ENCODE peak calls at places on chromosomes 16 and 17, in seven cellular contexts. X, V, K, O, Z, T and Q are unnamed samples.
A peak's percentile ranks its signal among the peaks of the same experiment; 100 is the strongest.

GRCh38 chr17:66724581-66725341 is 110.2 kb upstream of the CACNG5 start:
- DNase-seq in X (no peak), V (no peak), K (no peak), O (peak; percentile 67), Z (no peak), T (no peak), Q (no peak)

GRCh38 chr16:71629617-71630016 is 3.6 kb downstream of the MARVELD3 start:
- DNase-seq in X (no peak), V (no peak), K (no peak), O (no peak), Z (no peak), T (no peak), Q (no peak)

GRCh38 chr17:48738803-48739526 is 10.4 kb upstream of the HOXB13 start:
- DNase-seq in X (no peak), V (no peak), K (no peak), O (peak; percentile 39), Z (no peak), T (no peak), Q (no peak)

GRCh38 chr16:56848955-56849689 is 15.9 kb upstream of the SLC12A3 start:
- DNase-seq in X (no peak), V (no peak), K (no peak), O (no peak), Z (no peak), T (no peak), Q (no peak)

GRCh38 chr16:51433597-51433996 is 282.5 kb upstream of the SALL1 start:
- DNase-seq in X (no peak), V (no peak), K (no peak), O (no peak), Z (no peak), T (no peak), Q (no peak)

GRCh38 chr17:21173543-21173942 is 40.4 kb downstream of the TMEM11 start:
- DNase-seq in X (no peak), V (no peak), K (no peak), O (no peak), Z (no peak), T (no peak), Q (no peak)

GRCh38 chr17:28867276-28867675 is 12.5 kb downstream of the ERAL1 start:
- DNase-seq in X (no peak), V (no peak), K (no peak), O (no peak), Z (no peak), T (no peak), Q (no peak)

GRCh38 chr17:50479522-50480141 is 972 bp downstream of the RSAD1 start:
- DNase-seq in X (peak; percentile 75), V (peak; percentile 88), K (peak; percentile 62), O (peak; percentile 86), Z (peak; percentile 51), T (peak; percentile 56), Q (peak; percentile 77)

GRCh38 chr17:3813171-3813570 is 12.2 kb upstream of the ITGAE start:
- DNase-seq in X (no peak), V (no peak), K (no peak), O (no peak), Z (no peak), T (no peak), Q (no peak)

GRCh38 chr17:47188266-47188665 is 829 bp downstream of the CDC27 start:
- DNase-seq in X (no peak), V (no peak), K (no peak), O (no peak), Z (no peak), T (no peak), Q (no peak)

GRCh38 chr16:31480851-31481250 is 2.1 kb upstream of the SLC5A2 start:
- DNase-seq in X (no peak), V (no peak), K (no peak), O (no peak), Z (no peak), T (no peak), Q (no peak)

GRCh38 chr17:21046215-21046614 is 3.4 kb upstream of the USP22 start:
- DNase-seq in X (no peak), V (no peak), K (no peak), O (no peak), Z (no peak), T (no peak), Q (no peak)

GRCh38 chr17:29237476-29238132 is 9.1 kb upstream of the CRYBA1 start:
- DNase-seq in X (no peak), V (no peak), K (no peak), O (no peak), Z (no peak), T (no peak), Q (no peak)

GRCh38 chr16:67305216-67306071 is 21.1 kb downstream of the KCTD19 start:
- DNase-seq in X (no peak), V (no peak), K (no peak), O (no peak), Z (no peak), T (no peak), Q (no peak)

GRCh38 chr17:6092182-6092922 is 22.2 kb downstream of the WSCD1 start:
- DNase-seq in X (peak; percentile 34), V (no peak), K (no peak), O (peak; percentile 46), Z (no peak), T (no peak), Q (no peak)

GRCh38 chr16:14088155-14088753 is 17.1 kb downstream of the MRTFB start:
- DNase-seq in X (no peak), V (no peak), K (no peak), O (no peak), Z (no peak), T (no peak), Q (no peak)

GRCh38 chr16:14284930-14285541 is 213.9 kb downstream of the MRTFB start:
- DNase-seq in X (no peak), V (peak; percentile 53), K (no peak), O (peak; percentile 86), Z (no peak), T (peak; percentile 27), Q (no peak)

GRCh38 chr16:814974-815373 is 14.4 kb upstream of the GNG13 start:
- DNase-seq in X (no peak), V (no peak), K (no peak), O (no peak), Z (no peak), T (peak; percentile 26), Q (no peak)

GRCh38 chr17:50396261-50397110 is 837 bp downstream of the LRRC59 start:
- DNase-seq in X (peak; percentile 55), V (peak; percentile 61), K (no peak), O (peak; percentile 69), Z (no peak), T (no peak), Q (no peak)

GRCh38 chr16:82451449-82451848 is 175.3 kb upstream of the CDH13 start:
- DNase-seq in X (no peak), V (no peak), K (no peak), O (no peak), Z (no peak), T (no peak), Q (no peak)

GRCh38 chr17:48241131-48241591 is 133.6 kb downstream of the SNX11 start:
- DNase-seq in X (no peak), V (peak; percentile 45), K (no peak), O (peak; percentile 62), Z (no peak), T (no peak), Q (peak; percentile 67)

GRCh38 chr17:68954146-68954971 is 833 bp downstream of the ABCA8 start:
- DNase-seq in X (no peak), V (no peak), K (no peak), O (no peak), Z (no peak), T (no peak), Q (no peak)

GRCh38 chr16:4847774-4848587 is 700 bp downstream of the UBN1 start:
- DNase-seq in X (peak; percentile 68), V (peak; percentile 70), K (peak; percentile 27), O (peak; percentile 81), Z (peak; percentile 26), T (no peak), Q (no peak)

GRCh38 chr16:73713817-73714495 is 582.7 kb upstream of the PSMD7 start:
- DNase-seq in X (no peak), V (no peak), K (no peak), O (no peak), Z (no peak), T (no peak), Q (no peak)
- TF ChIP-seq CTCF in X (no peak), V (no peak), K (no peak), O (peak; percentile 33), Z (peak; percentile 50), T (peak; percentile 58), Q (peak; percentile 17)

DNA sequence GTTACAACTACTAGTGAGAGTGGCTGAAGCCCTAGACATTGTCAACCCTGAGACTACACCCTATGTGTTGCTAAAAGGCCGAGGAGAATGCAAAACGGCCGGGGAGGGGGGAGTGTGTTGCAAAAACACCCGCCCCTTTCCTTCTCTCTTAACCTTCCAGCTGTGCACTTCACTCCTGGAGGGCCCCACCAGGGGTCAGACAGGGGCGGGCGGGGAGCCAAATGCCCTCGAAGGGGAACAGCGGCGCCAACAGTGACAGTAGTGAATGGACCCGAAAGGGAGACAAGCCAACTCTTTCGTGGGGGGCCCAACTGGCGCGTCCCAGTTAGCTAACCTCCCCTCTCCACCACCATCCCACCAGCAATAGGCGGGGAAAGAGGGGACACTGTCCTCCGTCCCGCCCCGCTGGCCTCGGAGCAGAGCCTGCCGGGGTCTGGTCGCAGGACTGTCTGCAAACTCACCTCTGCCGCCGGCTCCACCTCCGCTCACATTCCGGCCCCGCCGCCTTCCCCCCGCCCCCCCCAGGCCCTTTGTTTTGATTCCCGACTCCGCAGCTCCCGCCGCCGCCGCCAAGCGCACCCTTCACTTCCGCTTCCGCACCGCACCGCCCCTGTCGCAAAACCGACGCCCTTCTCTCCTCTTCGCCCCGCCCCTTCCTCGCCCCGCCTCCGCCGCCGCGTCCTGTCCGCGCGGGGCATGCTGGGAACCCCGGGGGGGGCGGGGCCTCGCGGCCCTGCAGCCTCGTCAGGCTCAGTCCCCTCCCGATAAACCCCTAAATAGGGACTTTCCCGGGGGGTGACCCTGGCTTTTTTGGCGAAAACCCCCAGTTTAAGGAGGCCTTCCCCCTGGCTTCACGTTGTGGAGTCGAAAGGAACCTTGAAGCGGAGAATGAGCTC is at the start of gene MARF1:
- DNase-seq in X (peak; percentile 99), V (peak; percentile 96), K (peak; percentile 99), O (peak; percentile 99), Z (peak; percentile 99), T (peak; percentile 72), Q (peak; percentile 98)
- TF ChIP-seq CTCF in X (peak; percentile 20), V (no peak), K (peak; percentile 56), O (no peak), Z (peak; percentile 30), T (peak; percentile 33), Q (peak; percentile 65)

GRCh38 chr17:1455291-1455747 is 713 bp downstream of the CRK start:
- DNase-seq in X (peak; percentile 71), V (peak; percentile 73), K (peak; percentile 22), O (peak; percentile 89), Z (no peak), T (no peak), Q (no peak)
- TF ChIP-seq CTCF in X (peak; percentile 74), V (peak; percentile 75), K (peak; percentile 28), O (peak; percentile 57), Z (peak; percentile 61), T (peak; percentile 70), Q (peak; percentile 68)

GRCh38 chr17:70624208-70624607 is 454.9 kb downstream of the KCNJ2 start:
- DNase-seq in X (no peak), V (peak; percentile 29), K (no peak), O (no peak), Z (no peak), T (no peak), Q (no peak)

DNA sequence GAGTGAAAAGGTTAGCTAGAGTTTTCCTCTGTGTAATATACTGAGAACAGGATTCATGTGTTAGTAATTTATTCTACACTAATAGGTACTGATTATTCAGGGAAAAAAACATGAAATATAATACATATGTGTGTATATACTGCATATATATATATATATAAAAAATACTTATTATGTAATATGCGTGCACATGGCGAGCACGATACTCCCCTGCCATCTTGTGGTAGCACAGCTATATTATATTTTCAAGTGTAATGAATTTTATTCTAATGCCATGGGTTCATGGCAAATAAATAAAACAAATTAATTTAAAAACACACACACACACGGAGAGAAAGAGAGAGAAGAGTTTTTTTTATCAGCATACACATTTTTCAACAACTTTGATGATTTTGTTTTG is 460.6 kb downstream of the KCNJ2 start:
- DNase-seq in X (no peak), V (no peak), K (no peak), O (no peak), Z (no peak), T (no peak), Q (no peak)
- TF ChIP-seq CTCF in X (no peak), V (no peak), K (no peak), O (no peak), Z (peak; percentile 43), T (peak; percentile 38), Q (peak; percentile 48)